ENCODE peak calls at places on chromosomes 5 and 9, in four cellular contexts. G is GM06990, D is Caco-2, H is AG04450. I is an unnamed sample.

GRCh38 chr9:69963728-69964127 is 79.9 kb upstream of the MAMDC2 start:
- DNase-seq in G (no peak), D (no peak), H (no peak), I (peak)

GRCh38 chr9:135992486-135993408 is 31.6 kb upstream of the UBAC1 start:
- DNase-seq in G (peak), D (peak), H (peak), I (peak)

GRCh38 chr9:100602302-100602930 is 24.5 kb downstream of the CAVIN4 start:
- DNase-seq in G (no peak), D (peak), H (no peak), I (peak)

GRCh38 chr9:134662143-134662876 is 20.7 kb downstream of the COL5A1 start:
- DNase-seq in G (no peak), D (peak), H (peak), I (peak)

GRCh38 chr9:97373311-97373710 is 38.6 kb upstream of the TDRD7 start:
- DNase-seq in G (no peak), D (peak), H (no peak), I (no peak)

GRCh38 chr5:167861134-167861930 is 430.1 kb upstream of the WWC1 start:
- DNase-seq in G (no peak), D (peak), H (no peak), I (no peak)

GRCh38 chr5:68740204-68740910 is 353.5 kb upstream of the SLC30A5 start:
- DNase-seq in G (no peak), D (no peak), H (no peak), I (no peak)

GRCh38 chr9:127067603-127068220 is 54.7 kb downstream of the ANGPTL2 start:
- DNase-seq in G (no peak), D (peak), H (no peak), I (no peak)

GRCh38 chr9:21750021-21750735 is 52.3 kb upstream of the MTAP start:
- DNase-seq in G (no peak), D (no peak), H (no peak), I (peak)

GRCh38 chr9:34001951-34002350 is 46.7 kb downstream of the UBAP2 start:
- DNase-seq in G (no peak), D (no peak), H (no peak), I (no peak)

GRCh38 chr9:5493597-5494511 is 16.5 kb upstream of the PDCD1LG2 start:
- DNase-seq in G (peak), D (no peak), H (no peak), I (peak)

GRCh38 chr5:177449140-177450061 is 2.8 kb downstream of the PRR7 start:
- DNase-seq in G (no peak), D (no peak), H (no peak), I (no peak)

GRCh38 chr5:172407861-172408260 is 46.5 kb downstream of the SH3PXD2B start:
- DNase-seq in G (no peak), D (no peak), H (no peak), I (peak)

GRCh38 chr5:54083851-54084250 is 226.5 kb downstream of the ARL15 start:
- DNase-seq in G (no peak), D (no peak), H (no peak), I (no peak)

GRCh38 chr5:178455480-178455835 is 134.7 kb downstream of the COL23A1 start:
- DNase-seq in G (no peak), D (no peak), H (no peak), I (no peak)

GRCh38 chr9:75086443-75087278 is 1.3 kb downstream of the NMRK1 start:
- DNase-seq in G (no peak), D (no peak), H (no peak), I (no peak)
- H3K4me3 ChIP-seq in G (peak), D (peak), H (peak), I (peak)

GRCh38 chr5:125551797-125552196 is 805.4 kb upstream of the ZNF608 start:
- DNase-seq in G (no peak), D (no peak), H (no peak), I (no peak)

GRCh38 chr5:125555591-125555990 is 809.2 kb upstream of the ZNF608 start:
- DNase-seq in G (no peak), D (no peak), H (no peak), I (no peak)

GRCh38 chr5:125551246-125551645 is 804.8 kb upstream of the ZNF608 start:
- DNase-seq in G (no peak), D (no peak), H (no peak), I (peak)

GRCh38 chr5:125552486-125552885 is 806.0 kb upstream of the ZNF608 start:
- DNase-seq in G (no peak), D (no peak), H (no peak), I (no peak)

DNA sequence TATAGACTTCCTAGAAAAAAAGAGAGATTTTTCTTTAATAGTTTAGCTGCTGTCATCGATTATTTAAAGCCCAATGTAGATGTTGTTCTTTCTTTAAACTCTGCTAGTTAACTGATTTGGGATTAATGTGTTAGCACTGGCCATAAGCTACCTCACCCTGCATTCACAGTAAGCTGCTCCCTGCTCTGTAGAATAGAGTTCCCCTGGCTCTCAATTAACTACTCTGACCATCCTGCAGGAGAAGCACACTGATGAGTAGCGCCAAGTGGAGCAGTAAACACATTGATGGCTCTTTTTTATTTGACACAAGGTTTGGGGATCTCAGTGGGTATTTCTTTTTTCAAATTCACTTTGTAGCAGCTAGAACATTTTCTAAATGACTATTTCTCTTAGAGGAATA is 807.9 kb upstream of the ZNF608 start:
- DNase-seq in G (no peak), D (no peak), H (no peak), I (no peak)
- TF ChIP-seq CTCF in G (no peak), D (no peak), H (no peak), I (no peak)

GRCh38 chr5:43040287-43041098 is at the start of gene ANXA2R:
- DNase-seq in G (peak), D (peak), H (peak), I (peak)
- H3K4me3 ChIP-seq in G (peak), D (peak), H (peak), I (peak)

DNA sequence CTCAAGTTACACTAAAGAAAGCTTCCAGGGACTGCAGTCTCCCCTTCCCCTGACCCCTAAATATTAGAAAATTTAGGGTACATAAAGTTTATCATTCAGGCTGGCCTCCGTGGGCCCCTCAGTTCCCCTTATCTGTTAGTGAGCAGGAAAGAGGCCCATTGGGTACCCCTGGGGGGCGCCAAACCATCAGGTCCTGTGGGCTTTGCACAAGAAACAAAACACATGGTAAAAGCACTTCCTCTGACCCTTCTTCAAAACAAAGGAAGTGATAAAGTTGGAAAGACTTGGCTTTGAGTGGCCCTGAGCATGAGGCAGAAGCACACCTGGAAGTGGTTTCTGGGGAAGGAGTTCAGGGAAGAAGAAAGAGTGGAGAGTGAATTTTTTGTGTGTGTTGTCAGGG is 213.0 kb downstream of the SMARCA2 start:
- DNase-seq in G (no peak), D (no peak), H (no peak), I (no peak)
- TF ChIP-seq CTCF in G (peak), D (no peak), H (peak), I (peak)

GRCh38 chr5:95808686-95809413 is 13.7 kb downstream of the GLRX start:
- DNase-seq in G (peak), D (no peak), H (no peak), I (peak)
- H3K4me3 ChIP-seq in G (peak), D (no peak), H (no peak), I (no peak)

GRCh38 chr5:58334035-58334434 is 125.9 kb downstream of the PLK2 start:
- DNase-seq in G (no peak), D (no peak), H (no peak), I (no peak)

GRCh38 chr5:58341485-58341884 is 118.4 kb downstream of the PLK2 start:
- DNase-seq in G (no peak), D (no peak), H (no peak), I (no peak)

GRCh38 chr5:58330781-58331180 is 129.1 kb downstream of the PLK2 start:
- DNase-seq in G (no peak), D (no peak), H (no peak), I (no peak)

GRCh38 chr5:58335518-58335917 is 124.4 kb downstream of the PLK2 start:
- DNase-seq in G (no peak), D (no peak), H (no peak), I (no peak)
- TF ChIP-seq CTCF in G (no peak), D (no peak), H (peak), I (no peak)

GRCh38 chr9:84667571-84668203 is 1.8 kb upstream of the NTRK2 start:
- DNase-seq in G (peak), D (no peak), H (no peak), I (no peak)
- H3K4me3 ChIP-seq in G (peak), D (no peak), H (no peak), I (no peak)

I was measured in AG10803.